ENCODE peak calls at places on chromosomes 11 and 22, in eight cellular contexts. One of them, this sample, is unnamed.

GRCh38 chr11:33835143-33835878 is 56.6 kb downstream of the LMO2 start:
- DNase-seq in breast epithelium: no peak
- DNase-seq in NCI-H460: peak; percentile 26
- DNase-seq in NCI-H2081: peak; percentile 35
- DNase-seq in A172: peak; percentile 92
- DNase-seq in IMR-90: peak; percentile 76
- DNase-seq in kidney glomerular epithelial cell: peak; percentile 66
- DNase-seq in hippocampal formation: no peak
- DNase-seq in this sample: peak; percentile 66

GRCh38 chr11:128852327-128853023 is 14.6 kb downstream of the KCNJ1 start:
- DNase-seq in IMR-90: no peak
- DNase-seq in A172: no peak
- DNase-seq in breast epithelium: no peak
- DNase-seq in NCI-H460: no peak
- DNase-seq in hippocampal formation: no peak
- DNase-seq in kidney glomerular epithelial cell: no peak
- DNase-seq in NCI-H2081: no peak
- DNase-seq in this sample: no peak

GRCh38 chr11:81373986-81374385 is 1359.7 kb downstream of the FAM181B start:
- DNase-seq in kidney glomerular epithelial cell: no peak
- DNase-seq in breast epithelium: no peak
- DNase-seq in NCI-H2081: no peak
- DNase-seq in A172: no peak
- DNase-seq in NCI-H460: no peak
- DNase-seq in hippocampal formation: no peak
- DNase-seq in IMR-90: no peak
- DNase-seq in this sample: no peak

GRCh38 chr11:78510597-78510996 is 64.1 kb downstream of the NARS2 start:
- DNase-seq in hippocampal formation: no peak
- DNase-seq in NCI-H2081: no peak
- DNase-seq in breast epithelium: no peak
- DNase-seq in IMR-90: no peak
- DNase-seq in NCI-H460: no peak
- DNase-seq in A172: no peak
- DNase-seq in kidney glomerular epithelial cell: no peak
- DNase-seq in this sample: no peak

GRCh38 chr11:111798279-111798678 is 32.1 kb upstream of the PPP2R1B start:
- DNase-seq in hippocampal formation: no peak
- DNase-seq in kidney glomerular epithelial cell: no peak
- DNase-seq in NCI-H460: no peak
- DNase-seq in A172: no peak
- DNase-seq in IMR-90: no peak
- DNase-seq in NCI-H2081: no peak
- DNase-seq in breast epithelium: no peak
- DNase-seq in this sample: no peak

GRCh38 chr22:24006207-24006913 is 1.1 kb upstream of the GSTT4 start:
- DNase-seq in A172: no peak
- DNase-seq in hippocampal formation: no peak
- DNase-seq in IMR-90: no peak
- DNase-seq in NCI-H460: no peak
- DNase-seq in NCI-H2081: no peak
- DNase-seq in breast epithelium: no peak
- DNase-seq in kidney glomerular epithelial cell: no peak
- DNase-seq in this sample: no peak

GRCh38 chr11:28133146-28133545 is 25.0 kb downstream of the METTL15 start:
- DNase-seq in NCI-H460: no peak
- DNase-seq in IMR-90: peak; percentile 34
- DNase-seq in hippocampal formation: no peak
- DNase-seq in breast epithelium: no peak
- DNase-seq in NCI-H2081: no peak
- DNase-seq in A172: peak; percentile 47
- DNase-seq in kidney glomerular epithelial cell: no peak
- DNase-seq in this sample: no peak

GRCh38 chr11:127998421-127998820 is 588.9 kb downstream of the ETS1 start:
- DNase-seq in A172: no peak
- DNase-seq in IMR-90: peak; percentile 45
- DNase-seq in NCI-H460: no peak
- DNase-seq in NCI-H2081: no peak
- DNase-seq in hippocampal formation: no peak
- DNase-seq in kidney glomerular epithelial cell: no peak
- DNase-seq in breast epithelium: no peak
- DNase-seq in this sample: no peak

GRCh38 chr11:12794556-12795230 is 120.5 kb downstream of the TEAD1 start:
- DNase-seq in NCI-H460: no peak
- DNase-seq in NCI-H2081: no peak
- DNase-seq in A172: no peak
- DNase-seq in IMR-90: no peak
- DNase-seq in hippocampal formation: no peak
- DNase-seq in breast epithelium: no peak
- DNase-seq in kidney glomerular epithelial cell: no peak
- DNase-seq in this sample: no peak

GRCh38 chr11:12232819-12233601 is 122.6 kb downstream of the MICAL2 start:
- DNase-seq in NCI-H460: no peak
- DNase-seq in NCI-H2081: no peak
- DNase-seq in IMR-90: peak; percentile 95
- DNase-seq in hippocampal formation: no peak
- DNase-seq in kidney glomerular epithelial cell: peak; percentile 95
- DNase-seq in breast epithelium: no peak
- DNase-seq in A172: peak; percentile 94
- DNase-seq in this sample: no peak

GRCh38 chr11:11966826-11967668 is 41.4 kb downstream of the DKK3 start:
- DNase-seq in IMR-90: peak; percentile 37
- DNase-seq in NCI-H2081: peak; percentile 60
- DNase-seq in kidney glomerular epithelial cell: no peak
- DNase-seq in hippocampal formation: peak; percentile 57
- DNase-seq in breast epithelium: no peak
- DNase-seq in NCI-H460: peak; percentile 49
- DNase-seq in A172: peak; percentile 72
- DNase-seq in this sample: peak; percentile 81

GRCh38 chr11:106091480-106092123 is 14.1 kb downstream of the AASDHPPT start:
- DNase-seq in NCI-H460: no peak
- DNase-seq in kidney glomerular epithelial cell: peak; percentile 63
- DNase-seq in breast epithelium: no peak
- DNase-seq in NCI-H2081: no peak
- DNase-seq in hippocampal formation: no peak
- DNase-seq in IMR-90: peak; percentile 88
- DNase-seq in A172: peak; percentile 3
- DNase-seq in this sample: peak; percentile 80

GRCh38 chr11:109071712-109072524 is 350.1 kb upstream of the C11orf87 start:
- DNase-seq in NCI-H460: no peak
- DNase-seq in kidney glomerular epithelial cell: no peak
- DNase-seq in IMR-90: peak; percentile 46
- DNase-seq in NCI-H2081: no peak
- DNase-seq in hippocampal formation: no peak
- DNase-seq in A172: no peak
- DNase-seq in breast epithelium: peak; percentile 69
- DNase-seq in this sample: peak; percentile 96

GRCh38 chr22:30325065-30325720 is 1.5 kb downstream of the TBC1D10A start:
- DNase-seq in IMR-90: peak; percentile 90
- DNase-seq in breast epithelium: peak; percentile 74
- DNase-seq in NCI-H2081: no peak
- DNase-seq in hippocampal formation: no peak
- DNase-seq in kidney glomerular epithelial cell: peak; percentile 66
- DNase-seq in A172: peak; percentile 89
- DNase-seq in NCI-H460: peak; percentile 16
- DNase-seq in this sample: peak; percentile 6

GRCh38 chr22:21762712-21763581 is 27.4 kb upstream of the YPEL1 start:
- DNase-seq in NCI-H460: no peak
- DNase-seq in A172: no peak
- DNase-seq in kidney glomerular epithelial cell: no peak
- DNase-seq in NCI-H2081: no peak
- DNase-seq in IMR-90: no peak
- DNase-seq in breast epithelium: no peak
- DNase-seq in hippocampal formation: no peak
- DNase-seq in this sample: no peak

GRCh38 chr11:18383388-18384156 is 10.8 kb upstream of the LDHA start:
- DNase-seq in breast epithelium: peak; percentile 75
- DNase-seq in NCI-H460: peak; percentile 86
- DNase-seq in IMR-90: peak; percentile 96
- DNase-seq in hippocampal formation: peak; percentile 28
- DNase-seq in kidney glomerular epithelial cell: peak; percentile 97
- DNase-seq in NCI-H2081: peak; percentile 51
- DNase-seq in A172: peak; percentile 99
- DNase-seq in this sample: peak; percentile 69

GRCh38 chr11:75450826-75451783 is 18.1 kb upstream of the KLHL35 start:
- DNase-seq in NCI-H460: no peak
- DNase-seq in NCI-H2081: no peak
- DNase-seq in IMR-90: no peak
- DNase-seq in breast epithelium: no peak
- DNase-seq in kidney glomerular epithelial cell: no peak
- DNase-seq in A172: no peak
- DNase-seq in hippocampal formation: no peak
- DNase-seq in this sample: no peak

GRCh38 chr22:49119551-49119952 is 708.1 kb downstream of the BRD1 start:
- DNase-seq in IMR-90: no peak
- DNase-seq in kidney glomerular epithelial cell: no peak
- DNase-seq in breast epithelium: peak; percentile 73
- DNase-seq in A172: no peak
- DNase-seq in hippocampal formation: no peak
- DNase-seq in NCI-H460: no peak
- DNase-seq in NCI-H2081: no peak
- DNase-seq in this sample: no peak

GRCh38 chr22:37442537-37442936 is 15.3 kb upstream of the ELFN2 start:
- DNase-seq in IMR-90: peak; percentile 45
- DNase-seq in NCI-H2081: no peak
- DNase-seq in breast epithelium: no peak
- DNase-seq in hippocampal formation: no peak
- DNase-seq in kidney glomerular epithelial cell: peak; percentile 10
- DNase-seq in NCI-H460: no peak
- DNase-seq in A172: peak; percentile 29
- DNase-seq in this sample: peak; percentile 64

GRCh38 chr11:28086569-28086968 is 21.4 kb downstream of the KIF18A start:
- DNase-seq in A172: no peak
- DNase-seq in NCI-H460: no peak
- DNase-seq in NCI-H2081: no peak
- DNase-seq in breast epithelium: no peak
- DNase-seq in kidney glomerular epithelial cell: no peak
- DNase-seq in hippocampal formation: no peak
- DNase-seq in IMR-90: peak; percentile 92
- DNase-seq in this sample: no peak

GRCh38 chr11:94815705-94816344 is 47.7 kb downstream of the AMOTL1 start:
- DNase-seq in kidney glomerular epithelial cell: no peak
- DNase-seq in IMR-90: no peak
- DNase-seq in breast epithelium: no peak
- DNase-seq in A172: no peak
- DNase-seq in NCI-H460: no peak
- DNase-seq in hippocampal formation: no peak
- DNase-seq in NCI-H2081: peak; percentile 29
- DNase-seq in this sample: no peak

GRCh38 chr22:27667121-27667843 is 134.3 kb downstream of the MN1 start:
- DNase-seq in NCI-H2081: no peak
- DNase-seq in hippocampal formation: no peak
- DNase-seq in A172: peak; percentile 86
- DNase-seq in kidney glomerular epithelial cell: peak; percentile 98
- DNase-seq in breast epithelium: no peak
- DNase-seq in NCI-H460: no peak
- DNase-seq in IMR-90: no peak
- DNase-seq in this sample: peak; percentile 74

GRCh38 chr11:86947541-86947940 is 7.7 kb downstream of the FZD4 start:
- DNase-seq in hippocampal formation: no peak
- DNase-seq in kidney glomerular epithelial cell: no peak
- DNase-seq in IMR-90: peak; percentile 81
- DNase-seq in A172: no peak
- DNase-seq in breast epithelium: no peak
- DNase-seq in NCI-H460: no peak
- DNase-seq in NCI-H2081: no peak
- DNase-seq in this sample: no peak

GRCh38 chr11:102267602-102268001 is 49.7 kb upstream of the BIRC3 start:
- DNase-seq in breast epithelium: no peak
- DNase-seq in NCI-H460: no peak
- DNase-seq in A172: peak; percentile 63
- DNase-seq in hippocampal formation: no peak
- DNase-seq in IMR-90: peak; percentile 81
- DNase-seq in kidney glomerular epithelial cell: peak; percentile 34
- DNase-seq in NCI-H2081: no peak
- DNase-seq in this sample: no peak

GRCh38 chr11:1158681-1159525 is 1.1 kb downstream of the MUC5AC start:
- DNase-seq in kidney glomerular epithelial cell: no peak
- DNase-seq in IMR-90: no peak
- DNase-seq in hippocampal formation: no peak
- DNase-seq in A172: no peak
- DNase-seq in NCI-H2081: no peak
- DNase-seq in breast epithelium: no peak
- DNase-seq in NCI-H460: no peak
- DNase-seq in this sample: no peak

GRCh38 chr22:46969491-46969890 is 207.0 kb downstream of the TBC1D22A start:
- DNase-seq in NCI-H460: no peak
- DNase-seq in A172: no peak
- DNase-seq in kidney glomerular epithelial cell: no peak
- DNase-seq in breast epithelium: no peak
- DNase-seq in IMR-90: no peak
- DNase-seq in NCI-H2081: no peak
- DNase-seq in hippocampal formation: no peak
- DNase-seq in this sample: no peak

GRCh38 chr11:6733326-6734030 is 38.3 kb downstream of the OR2AG2 start:
- DNase-seq in NCI-H460: no peak
- DNase-seq in A172: no peak
- DNase-seq in NCI-H2081: no peak
- DNase-seq in IMR-90: no peak
- DNase-seq in hippocampal formation: no peak
- DNase-seq in kidney glomerular epithelial cell: no peak
- DNase-seq in breast epithelium: no peak
- DNase-seq in this sample: no peak

GRCh38 chr22:27765706-27766291 is 35.8 kb downstream of the MN1 start:
- DNase-seq in breast epithelium: no peak
- DNase-seq in kidney glomerular epithelial cell: no peak
- DNase-seq in NCI-H460: no peak
- DNase-seq in hippocampal formation: no peak
- DNase-seq in A172: no peak
- DNase-seq in IMR-90: no peak
- DNase-seq in NCI-H2081: no peak
- DNase-seq in this sample: no peak

GRCh38 chr22:50148991-50149721 is 21.4 kb upstream of the PANX2 start:
- DNase-seq in NCI-H2081: peak; percentile 43
- DNase-seq in kidney glomerular epithelial cell: peak; percentile 61
- DNase-seq in NCI-H460: peak; percentile 48
- DNase-seq in IMR-90: peak; percentile 45
- DNase-seq in A172: peak; percentile 69
- DNase-seq in hippocampal formation: no peak
- DNase-seq in breast epithelium: no peak
- DNase-seq in this sample: peak; percentile 80

GRCh38 chr22:31241936-31242335 is 29.8 kb downstream of the LIMK2 start:
- DNase-seq in kidney glomerular epithelial cell: peak; percentile 75
- DNase-seq in A172: peak; percentile 78
- DNase-seq in breast epithelium: no peak
- DNase-seq in NCI-H2081: no peak
- DNase-seq in NCI-H460: no peak
- DNase-seq in hippocampal formation: no peak
- DNase-seq in IMR-90: peak; percentile 90
- DNase-seq in this sample: peak; percentile 64

GRCh38 chr11:112613051-112613972 is 347.9 kb upstream of the NCAM1 start:
- DNase-seq in kidney glomerular epithelial cell: peak; percentile 60
- DNase-seq in NCI-H2081: peak; percentile 39
- DNase-seq in IMR-90: peak; percentile 34
- DNase-seq in hippocampal formation: no peak
- DNase-seq in breast epithelium: peak; percentile 85
- DNase-seq in A172: peak; percentile 71
- DNase-seq in NCI-H460: no peak
- DNase-seq in this sample: peak; percentile 61

GRCh38 chr11:1817511-1817910 is 17.3 kb upstream of the SYT8 start:
- DNase-seq in breast epithelium: no peak
- DNase-seq in A172: no peak
- DNase-seq in hippocampal formation: no peak
- DNase-seq in IMR-90: no peak
- DNase-seq in kidney glomerular epithelial cell: no peak
- DNase-seq in NCI-H460: no peak
- DNase-seq in NCI-H2081: no peak
- DNase-seq in this sample: no peak

GRCh38 chr11:2097356-2097997 is 41.7 kb downstream of the IGF2 start:
- DNase-seq in NCI-H2081: no peak
- DNase-seq in IMR-90: peak; percentile 82
- DNase-seq in A172: peak; percentile 84
- DNase-seq in breast epithelium: no peak
- DNase-seq in NCI-H460: no peak
- DNase-seq in kidney glomerular epithelial cell: peak; percentile 64
- DNase-seq in hippocampal formation: no peak
- DNase-seq in this sample: peak; percentile 50

GRCh38 chr11:73152861-73153483 is 10.9 kb upstream of the FCHSD2 start:
- DNase-seq in hippocampal formation: no peak
- DNase-seq in IMR-90: no peak
- DNase-seq in NCI-H2081: no peak
- DNase-seq in A172: no peak
- DNase-seq in NCI-H460: no peak
- DNase-seq in breast epithelium: no peak
- DNase-seq in kidney glomerular epithelial cell: no peak
- DNase-seq in this sample: peak; percentile 59

This sample was measured in cardiac muscle cell.